ENCODE peak calls at places on chromosome 2, in eight cellular contexts. M is HCT116, Y is neural progenitor cell, V is right atrium auricular region, G is IMR-90, I is HepG2, P is adrenal gland, W is osteoblast. O is an unnamed sample.

GRCh38 chr2:17303496-17303895 is 214.7 kb downstream of the RAD51AP2 start:
- DNase-seq in Y (no peak), G (peak), V (no peak), I (no peak), W (peak), P (no peak), M (no peak), O (peak)

GRCh38 chr2:152924722-152925121 is 206.3 kb downstream of the ARL6IP6 start:
- DNase-seq in I (no peak), V (no peak), Y (no peak), M (no peak), G (no peak), P (peak), W (no peak), O (no peak)

GRCh38 chr2:105401867-105402266 is 3.0 kb upstream of the FHL2 start:
- DNase-seq in P (no peak), M (no peak), G (no peak), W (no peak), I (no peak), Y (no peak), V (no peak), O (no peak)

GRCh38 chr2:45170976-45171514 is 161.8 kb upstream of the SIX2 start:
- DNase-seq in P (no peak), M (no peak), I (no peak), W (peak), Y (no peak), G (no peak), V (no peak), O (peak)

GRCh38 chr2:143505542-143505941 is 376.3 kb downstream of the ARHGAP15 start:
- DNase-seq in M (no peak), V (no peak), I (no peak), P (no peak), G (peak), Y (no peak), W (no peak), O (no peak)

GRCh38 chr2:217872319-217872718 is 130.5 kb downstream of the TNS1 start:
- DNase-seq in G (no peak), Y (no peak), I (no peak), W (peak), V (no peak), M (no peak), P (no peak), O (no peak)

GRCh38 chr2:7703523-7704144 is 786.4 kb downstream of the RNF144A start:
- DNase-seq in G (no peak), P (no peak), M (no peak), I (no peak), W (no peak), Y (peak), V (no peak), O (no peak)

GRCh38 chr2:109523536-109524361 is 90.0 kb downstream of the SEPTIN10 start:
- DNase-seq in G (no peak), Y (no peak), P (no peak), W (peak), M (no peak), V (no peak), I (peak), O (no peak)

GRCh38 chr2:43950383-43951008 is 45.3 kb downstream of the LRPPRC start:
- DNase-seq in W (no peak), P (peak), V (no peak), G (peak), Y (peak), M (peak), I (peak), O (peak)

GRCh38 chr2:118430510-118431187 is 342.4 kb downstream of the INSIG2 start:
- DNase-seq in G (no peak), M (no peak), I (no peak), P (no peak), W (no peak), Y (no peak), V (no peak), O (peak)

GRCh38 chr2:31384771-31385276 is 29.7 kb downstream of the XDH start:
- DNase-seq in I (no peak), P (no peak), G (peak), Y (no peak), W (peak), V (no peak), M (peak), O (peak)

GRCh38 chr2:27932396-27932795 is 41.9 kb downstream of the BABAM2 start:
- DNase-seq in V (no peak), W (no peak), I (peak), G (peak), M (peak), Y (no peak), P (no peak), O (peak)

GRCh38 chr2:199851886-199852285 is 894 bp upstream of the FTCDNL1 start:
- DNase-seq in M (no peak), G (no peak), I (no peak), V (no peak), P (no peak), Y (no peak), W (no peak), O (no peak)

GRCh38 chr2:199850250-199850717 is 708 bp downstream of the FTCDNL1 start:
- DNase-seq in P (no peak), G (no peak), W (no peak), Y (no peak), I (no peak), V (no peak), M (no peak), O (no peak)

GRCh38 chr2:199848323-199848722 is 2.7 kb downstream of the FTCDNL1 start:
- DNase-seq in V (no peak), W (no peak), Y (no peak), P (no peak), G (no peak), I (no peak), M (no peak), O (no peak)

GRCh38 chr2:199850718-199851498 is at the start of gene FTCDNL1:
- DNase-seq in W (peak), V (no peak), G (peak), P (peak), M (peak), Y (peak), I (peak), O (peak)

DNA sequence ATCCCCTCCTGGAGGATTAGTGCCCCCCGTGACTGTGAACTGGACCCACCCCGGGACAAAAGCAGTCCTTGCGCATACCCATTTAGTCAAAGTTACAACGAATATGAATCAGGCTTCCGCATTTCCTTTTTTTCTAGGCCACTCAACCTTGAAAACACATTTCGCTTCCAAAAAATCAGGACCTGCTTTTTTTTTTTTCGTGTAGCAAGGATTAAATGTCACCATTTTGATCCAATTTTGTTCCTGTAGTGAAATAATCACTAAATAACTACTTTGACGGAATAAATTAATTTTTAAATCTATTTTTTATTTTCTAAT is 466 bp upstream of the FTCDNL1 start:
- DNase-seq in M (no peak), P (no peak), Y (no peak), W (no peak), V (no peak), G (no peak), I (no peak), O (no peak)
- TF ChIP-seq CTCF in M (no peak), P (no peak), Y (no peak), W (no peak), V (no peak), G (no peak), I (no peak), O (no peak)

GRCh38 chr2:58428286-58428552 is 187.1 kb upstream of the FANCL start:
- DNase-seq in V (no peak), P (no peak), Y (peak), G (no peak), I (no peak), M (no peak), W (no peak), O (no peak)
- H3K4me3 ChIP-seq in V (peak), P (no peak), Y (peak), G (peak), I (peak), M (no peak), W (peak), O (peak)

GRCh38 chr2:102592601-102593000 is 26.8 kb upstream of the SLC9A2 start:
- DNase-seq in P (no peak), V (no peak), M (no peak), G (peak), I (no peak), Y (peak), W (no peak), O (no peak)

GRCh38 chr2:102591646-102592045 is 27.7 kb upstream of the SLC9A2 start:
- DNase-seq in V (no peak), P (no peak), Y (no peak), W (no peak), I (no peak), M (no peak), G (no peak), O (no peak)

GRCh38 chr2:102589444-102589843 is 29.9 kb upstream of the SLC9A2 start:
- DNase-seq in W (no peak), Y (no peak), I (no peak), M (no peak), V (no peak), G (no peak), P (no peak), O (no peak)

GRCh38 chr2:102597788-102598187 is 21.6 kb upstream of the SLC9A2 start:
- DNase-seq in V (no peak), W (no peak), I (no peak), G (no peak), P (no peak), Y (no peak), M (no peak), O (no peak)

GRCh38 chr2:102593516-102593915 is 25.8 kb upstream of the SLC9A2 start:
- DNase-seq in G (no peak), Y (no peak), M (no peak), P (no peak), I (no peak), V (no peak), W (no peak), O (no peak)
- TF ChIP-seq CTCF in G (no peak), Y (no peak), M (no peak), P (no peak), I (no peak), V (no peak), W (no peak), O (no peak)

GRCh38 chr2:59910176-59910575 is 643.3 kb downstream of the BCL11A start:
- DNase-seq in G (no peak), M (no peak), P (no peak), I (no peak), W (no peak), Y (no peak), V (no peak), O (no peak)
- H3K4me3 ChIP-seq in G (no peak), M (no peak), P (no peak), I (no peak), W (no peak), Y (no peak), V (no peak), O (no peak)

DNA sequence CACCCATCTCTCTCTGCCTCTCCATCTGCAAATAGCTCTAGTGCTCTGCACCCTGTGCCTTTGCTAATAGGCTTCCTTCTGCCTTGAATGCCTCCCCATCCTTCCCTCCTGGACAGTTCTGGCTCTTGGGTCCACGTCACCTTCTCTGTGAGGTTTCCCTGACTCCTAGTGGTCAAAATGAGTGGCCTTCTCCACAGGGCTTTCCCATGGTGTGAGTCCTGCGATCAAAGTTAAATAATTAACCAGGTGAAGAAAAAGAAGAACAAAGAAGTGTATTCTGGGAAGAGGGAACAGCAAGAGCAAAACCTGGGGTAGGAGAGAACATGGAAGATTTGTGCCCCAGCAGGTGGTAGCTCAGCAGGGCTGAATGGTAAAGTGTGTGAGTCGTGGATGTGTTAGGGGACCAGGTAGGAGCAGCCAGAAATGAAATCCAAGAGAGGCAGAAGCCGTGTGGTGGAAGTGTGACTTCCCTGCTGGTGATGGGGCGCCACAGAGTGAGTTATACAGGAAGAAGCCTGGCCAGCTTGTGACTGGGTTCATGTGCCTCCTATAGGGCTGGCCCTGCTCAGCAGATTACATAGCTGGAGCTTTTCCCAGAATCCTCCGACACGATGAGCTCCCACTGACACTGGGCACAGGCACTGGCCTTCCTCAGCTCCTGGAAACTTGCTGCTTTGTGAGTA is 93.8 kb upstream of the LDAH start:
- DNase-seq in P (peak), V (no peak), Y (no peak), W (no peak), G (peak), I (peak), M (no peak), O (peak)
- TF ChIP-seq CTCF in P (peak), V (no peak), Y (peak), W (peak), G (peak), I (peak), M (peak), O (peak)

GRCh38 chr2:240896871-240897692 is 1.1 kb upstream of the MAB21L4 start:
- DNase-seq in I (peak), M (no peak), P (no peak), Y (no peak), G (no peak), W (no peak), V (no peak), O (no peak)
- H3K4me3 ChIP-seq in I (no peak), M (no peak), P (no peak), Y (no peak), G (no peak), W (no peak), V (no peak), O (no peak)

GRCh38 chr2:127546797-127547196 is 11.3 kb downstream of the MYO7B start:
- DNase-seq in P (no peak), G (no peak), V (no peak), I (no peak), Y (no peak), M (no peak), W (no peak), O (no peak)
- TF ChIP-seq CTCF in P (no peak), G (no peak), V (no peak), I (no peak), Y (no peak), M (no peak), W (no peak), O (no peak)

GRCh38 chr2:209702775-209703174 is 68.9 kb upstream of the UNC80 start:
- DNase-seq in M (no peak), Y (no peak), V (no peak), W (no peak), G (no peak), I (no peak), P (no peak), O (no peak)
- H3K4me3 ChIP-seq in M (no peak), Y (no peak), V (no peak), W (no peak), G (no peak), I (no peak), P (no peak), O (no peak)

GRCh38 chr2:23988371-23988770 is 21.5 kb upstream of the MFSD2B start:
- DNase-seq in V (no peak), I (peak), Y (no peak), G (peak), P (no peak), W (no peak), M (no peak), O (peak)
- TF ChIP-seq CTCF in V (no peak), I (peak), Y (peak), G (peak), P (no peak), W (peak), M (peak), O (peak)

GRCh38 chr2:39494784-39495251 is 57.7 kb upstream of the MAP4K3 start:
- DNase-seq in Y (peak), P (peak), W (peak), I (no peak), M (no peak), G (peak), V (no peak), O (peak)

GRCh38 chr2:39491653-39492052 is 54.6 kb upstream of the MAP4K3 start:
- DNase-seq in W (no peak), G (no peak), M (no peak), Y (no peak), V (no peak), P (no peak), I (no peak), O (no peak)

GRCh38 chr2:39492701-39493100 is 55.6 kb upstream of the MAP4K3 start:
- DNase-seq in W (no peak), I (no peak), P (no peak), Y (no peak), M (no peak), G (no peak), V (no peak), O (no peak)

GRCh38 chr2:39490586-39490985 is 53.5 kb upstream of the MAP4K3 start:
- DNase-seq in G (no peak), V (no peak), Y (no peak), W (no peak), M (no peak), I (no peak), P (no peak), O (no peak)

DNA sequence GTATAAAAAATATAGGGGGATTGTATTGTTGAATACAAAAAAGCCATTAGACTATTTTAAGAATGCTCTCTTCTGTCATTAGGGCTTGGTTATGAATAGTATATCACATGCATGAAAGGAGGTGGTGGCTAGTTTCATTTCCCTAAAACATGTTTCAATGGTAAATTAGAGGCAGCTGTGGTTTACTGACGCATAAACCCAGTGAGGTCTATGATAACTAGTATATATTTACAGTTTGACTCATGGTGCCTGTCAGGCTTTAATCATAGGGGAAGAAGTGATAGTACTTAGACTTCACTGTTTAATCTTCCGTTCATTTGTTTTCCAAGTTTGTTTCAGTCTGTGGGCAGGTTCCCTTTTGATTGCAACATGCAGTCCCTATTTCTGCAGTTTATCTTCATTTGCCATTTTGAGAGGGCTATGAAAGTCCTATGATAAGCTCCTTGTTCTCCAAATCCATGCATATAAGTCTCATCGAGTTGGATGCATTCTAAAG is 55.1 kb upstream of the MAP4K3 start:
- DNase-seq in P (no peak), G (peak), I (peak), M (no peak), V (no peak), W (peak), Y (no peak), O (peak)
- H3K4me3 ChIP-seq in P (no peak), G (no peak), I (no peak), M (no peak), V (no peak), W (no peak), Y (no peak), O (no peak)